ENCODE peak calls at places on chromosomes 5 and 9, in nine cellular contexts. H is GM23248, X is astrocyte, Q is H9, M is endodermal cell, D is mesendoderm, J is colonic mucosa, L is fibroblast of lung, E is HCT116. G is an unnamed sample.

GRCh38 chr5:108654042-108654441 is 93.7 kb upstream of the FER start:
- DNase-seq in X (peak), E (no peak), L (peak), D (no peak), Q (no peak), M (no peak), H (no peak), J (no peak), G (no peak)

GRCh38 chr5:105817906-105818305 is 1852.8 kb downstream of the EFNA5 start:
- DNase-seq in L (no peak), X (no peak), E (no peak), J (no peak), D (no peak), H (peak), Q (no peak), M (no peak), G (no peak)

GRCh38 chr9:37984672-37985611 is 81.0 kb upstream of the SLC25A51 start:
- DNase-seq in J (peak), Q (no peak), L (peak), X (peak), H (peak), E (no peak), D (no peak), M (no peak), G (no peak)

GRCh38 chr5:78669331-78669730 is 20.8 kb upstream of the LHFPL2 start:
- DNase-seq in X (no peak), M (no peak), J (no peak), E (no peak), Q (no peak), D (no peak), H (no peak), L (no peak), G (no peak)

GRCh38 chr5:137516961-137517360 is 17.8 kb upstream of the SPOCK1 start:
- DNase-seq in E (no peak), D (no peak), X (no peak), L (no peak), Q (no peak), H (no peak), J (no peak), M (no peak), G (no peak)

GRCh38 chr5:131994533-131995226 is 16.8 kb downstream of the ACSL6 start:
- DNase-seq in E (no peak), J (no peak), M (peak), D (peak), X (no peak), H (no peak), Q (no peak), L (no peak), G (no peak)

GRCh38 chr5:3650315-3650714 is 54.7 kb downstream of the IRX1 start:
- DNase-seq in J (no peak), X (no peak), H (no peak), E (no peak), Q (no peak), M (no peak), D (peak), L (no peak), G (no peak)

GRCh38 chr5:105840800-105841199 is 1829.9 kb downstream of the EFNA5 start:
- DNase-seq in E (no peak), J (no peak), L (no peak), M (no peak), Q (no peak), D (no peak), X (no peak), H (peak), G (no peak)

GRCh38 chr9:92723299-92723625 is 41.4 kb downstream of the BICD2 start:
- DNase-seq in H (no peak), L (peak), M (no peak), D (no peak), Q (no peak), X (peak), E (no peak), J (no peak), G (no peak)

GRCh38 chr5:76303917-76304316 is 99.2 kb upstream of the IQGAP2 start:
- DNase-seq in M (peak), D (peak), X (no peak), E (no peak), J (peak), H (peak), L (no peak), Q (no peak), G (peak)

GRCh38 chr5:138334867-138335447 is 3.1 kb upstream of the FAM53C start:
- DNase-seq in E (no peak), M (no peak), J (no peak), L (no peak), H (peak), D (peak), X (no peak), Q (no peak), G (no peak)

GRCh38 chr9:116020146-116020545 is 133.4 kb upstream of the PAPPA start:
- DNase-seq in J (no peak), M (no peak), E (no peak), D (no peak), Q (no peak), L (no peak), X (no peak), H (no peak), G (no peak)

GRCh38 chr5:141051526-141051876 is 327 bp downstream of the PCDHB1 start:
- DNase-seq in D (peak), E (no peak), X (no peak), M (peak), H (no peak), L (no peak), Q (peak), J (no peak), G (no peak)

GRCh38 chr5:179694561-179694960 is 4.2 kb upstream of the CANX start:
- DNase-seq in L (no peak), M (no peak), E (no peak), J (no peak), X (no peak), H (no peak), Q (no peak), D (no peak), G (no peak)

GRCh38 chr9:128781186-128782070 is 5.6 kb upstream of the TBC1D13 start:
- DNase-seq in H (no peak), M (no peak), X (no peak), L (no peak), Q (no peak), D (no peak), J (no peak), E (no peak), G (no peak)

DNA sequence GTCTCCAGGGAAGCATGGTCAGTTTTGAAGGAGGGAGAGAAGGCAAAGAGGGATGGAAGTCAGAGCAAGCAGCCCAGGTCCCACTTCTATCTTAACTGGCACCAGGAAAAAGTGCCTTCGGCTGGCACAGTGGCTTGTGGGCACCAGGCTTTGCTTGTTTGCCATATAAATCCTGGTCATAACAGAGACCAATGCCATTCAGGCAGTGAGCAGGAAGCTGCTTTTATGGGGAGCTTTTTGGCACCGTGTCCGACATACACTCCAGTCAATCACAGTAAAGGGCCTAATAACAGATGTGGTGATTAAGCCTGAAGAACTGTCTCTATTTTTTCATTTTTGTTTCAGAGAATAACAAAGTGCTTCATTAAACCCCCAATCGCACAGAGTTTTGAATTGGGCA is 21.5 kb downstream of the MEGF10 start:
- DNase-seq in J (peak), D (no peak), H (no peak), Q (no peak), X (no peak), M (no peak), E (no peak), L (no peak), G (no peak)
- H3K9ac ChIP-seq in J (no peak), D (no peak), H (no peak), Q (no peak), X (no peak), M (no peak), E (no peak), L (no peak), G (no peak)

GRCh38 chr5:159337291-159337974 is 7.1 kb upstream of the IL12B start:
- DNase-seq in L (peak), M (no peak), D (peak), Q (no peak), X (peak), H (peak), J (no peak), E (no peak), G (peak)

GRCh38 chr5:159336586-159337290 is 6.5 kb upstream of the IL12B start:
- DNase-seq in X (no peak), J (no peak), Q (no peak), D (no peak), M (no peak), L (no peak), H (no peak), E (no peak), G (no peak)

GRCh38 chr5:159340511-159340910 is 10.2 kb upstream of the IL12B start:
- DNase-seq in E (no peak), X (no peak), M (no peak), Q (no peak), L (no peak), D (no peak), H (no peak), J (no peak), G (no peak)

GRCh38 chr5:159339451-159339850 is 9.2 kb upstream of the IL12B start:
- DNase-seq in Q (no peak), E (no peak), M (no peak), H (no peak), L (no peak), J (no peak), D (no peak), X (no peak), G (no peak)

GRCh38 chr5:159338143-159338542 is 7.9 kb upstream of the IL12B start:
- DNase-seq in X (no peak), Q (no peak), J (no peak), D (no peak), M (no peak), L (no peak), E (no peak), H (no peak), G (peak)
- H3K9ac ChIP-seq in X (no peak), Q (no peak), J (no peak), D (no peak), M (no peak), L (no peak), E (no peak), H (no peak), G (peak)

GRCh38 chr9:71760901-71761300 is 7.4 kb downstream of the CEMIP2 start:
- DNase-seq in J (peak), L (peak), H (no peak), D (peak), Q (peak), E (no peak), X (peak), M (peak), G (no peak)
- H3K9ac ChIP-seq in J (peak), L (no peak), H (no peak), D (no peak), Q (no peak), E (no peak), X (no peak), M (no peak), G (no peak)

GRCh38 chr5:7867260-7867659 is 1.6 kb downstream of the FASTKD3 start:
- DNase-seq in H (no peak), E (no peak), Q (no peak), L (no peak), J (no peak), M (no peak), X (no peak), D (no peak), G (no peak)
- H3K9ac ChIP-seq in H (no peak), E (no peak), Q (no peak), L (no peak), J (no peak), M (no peak), X (no peak), D (no peak), G (no peak)

DNA sequence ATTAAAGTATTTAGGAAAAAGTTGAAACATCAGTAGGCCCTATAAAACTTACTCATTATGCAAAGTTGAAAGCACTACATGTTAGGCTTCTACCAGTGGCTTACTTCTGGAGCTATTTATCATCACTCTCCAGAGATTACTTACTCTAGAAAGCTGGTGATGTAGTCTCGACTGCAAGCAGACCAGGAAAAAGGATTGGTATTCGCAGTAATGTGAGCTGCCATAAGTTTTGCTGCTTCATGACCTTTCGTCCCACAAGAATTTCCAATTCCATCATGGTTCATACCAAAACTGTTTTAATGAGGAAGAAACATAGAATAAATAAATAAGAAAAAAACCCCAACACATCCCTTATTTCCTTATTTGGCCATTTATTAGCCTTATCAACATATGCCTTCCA is 181.9 kb downstream of the ADAMTS6 start:
- DNase-seq in D (no peak), L (peak), X (peak), J (no peak), Q (no peak), M (no peak), E (no peak), H (no peak), G (no peak)
- H3K9ac ChIP-seq in D (no peak), L (no peak), X (no peak), J (no peak), Q (no peak), M (no peak), E (no peak), H (no peak), G (no peak)